ENCODE peak calls at places on chromosomes 5 and 9, in four cellular contexts. E is PC-9, P is HCT116, Y is PC-3. C is an unnamed sample.

GRCh38 chr9:37936376-37936775 is 32.4 kb upstream of the SLC25A51 start:
- DNase-seq in Y (no peak), P (no peak), E (no peak), C (no peak)

GRCh38 chr9:112380102-112380581 is at the start of gene HSDL2:
- DNase-seq in P (no peak), Y (peak; percentile 30), E (no peak), C (peak; percentile 33)

GRCh38 chr5:4882186-4882585 is 257.9 kb upstream of the ADAMTS16 start:
- DNase-seq in Y (no peak), P (no peak), E (peak; percentile 31), C (no peak)

GRCh38 chr5:181152406-181152805 is 5.0 kb downstream of the OR2V2 start:
- DNase-seq in P (no peak), E (peak; percentile 94), Y (peak; percentile 98), C (no peak)

GRCh38 chr5:158133369-158133768 is 274.4 kb upstream of the CLINT1 start:
- DNase-seq in E (no peak), P (no peak), Y (no peak), C (no peak)

GRCh38 chr9:120950421-120951388 is 24.1 kb upstream of the TRAF1 start:
- DNase-seq in P (no peak), E (no peak), Y (no peak), C (no peak)

GRCh38 chr9:135666534-135667402 is 3.7 kb downstream of the LCN9 start:
- DNase-seq in E (no peak), Y (no peak), P (no peak), C (no peak)

GRCh38 chr5:2782658-2783057 is 31.2 kb upstream of the IRX2 start:
- DNase-seq in P (no peak), E (no peak), Y (no peak), C (no peak)

GRCh38 chr9:12846035-12846434 is 71.2 kb downstream of the LURAP1L start:
- DNase-seq in E (no peak), P (no peak), Y (no peak), C (no peak)

GRCh38 chr9:37036237-37037136 is 2.4 kb upstream of the PAX5 start:
- DNase-seq in E (no peak), P (no peak), Y (peak; percentile 4), C (peak; percentile 88)

GRCh38 chr9:114769664-114770063 is 36.2 kb downstream of the TNFSF15 start:
- DNase-seq in Y (peak; percentile 11), E (no peak), P (no peak), C (no peak)

GRCh38 chr5:156094001-156094400 is 233.0 kb upstream of the SGCD start:
- DNase-seq in Y (no peak), P (no peak), E (no peak), C (no peak)

GRCh38 chr5:55063220-55063863 is 39.1 kb upstream of the GZMA start:
- DNase-seq in P (no peak), E (no peak), Y (peak; percentile 61), C (no peak)

GRCh38 chr5:124655943-124656459 is 90.4 kb downstream of the ZNF608 start:
- DNase-seq in Y (peak; percentile 87), P (peak; percentile 78), E (peak; percentile 97), C (peak; percentile 75)

GRCh38 chr9:95131023-95131943 is 186.2 kb downstream of the FANCC start:
- DNase-seq in Y (peak; percentile 67), P (peak; percentile 21), E (no peak), C (peak; percentile 47)

GRCh38 chr9:84322830-84323229 is 17.7 kb downstream of the SLC28A3 start:
- DNase-seq in Y (peak; percentile 77), P (no peak), E (no peak), C (no peak)

GRCh38 chr9:95018099-95018927 is 291.8 kb downstream of the AOPEP start:
- DNase-seq in E (no peak), P (peak; percentile 32), Y (peak; percentile 89), C (no peak)

GRCh38 chr9:68708513-68708912 is 3.5 kb downstream of the PIP5K1B start:
- DNase-seq in Y (no peak), P (no peak), E (no peak), C (peak; percentile 45)

GRCh38 chr5:66498791-66499207 is 97.4 kb upstream of the MAST4 start:
- DNase-seq in P (no peak), E (no peak), Y (peak; percentile 10), C (no peak)

GRCh38 chr5:116911074-116911473 is 336.5 kb upstream of the SEMA6A start:
- DNase-seq in P (no peak), E (no peak), Y (no peak), C (peak; percentile 52)

DNA sequence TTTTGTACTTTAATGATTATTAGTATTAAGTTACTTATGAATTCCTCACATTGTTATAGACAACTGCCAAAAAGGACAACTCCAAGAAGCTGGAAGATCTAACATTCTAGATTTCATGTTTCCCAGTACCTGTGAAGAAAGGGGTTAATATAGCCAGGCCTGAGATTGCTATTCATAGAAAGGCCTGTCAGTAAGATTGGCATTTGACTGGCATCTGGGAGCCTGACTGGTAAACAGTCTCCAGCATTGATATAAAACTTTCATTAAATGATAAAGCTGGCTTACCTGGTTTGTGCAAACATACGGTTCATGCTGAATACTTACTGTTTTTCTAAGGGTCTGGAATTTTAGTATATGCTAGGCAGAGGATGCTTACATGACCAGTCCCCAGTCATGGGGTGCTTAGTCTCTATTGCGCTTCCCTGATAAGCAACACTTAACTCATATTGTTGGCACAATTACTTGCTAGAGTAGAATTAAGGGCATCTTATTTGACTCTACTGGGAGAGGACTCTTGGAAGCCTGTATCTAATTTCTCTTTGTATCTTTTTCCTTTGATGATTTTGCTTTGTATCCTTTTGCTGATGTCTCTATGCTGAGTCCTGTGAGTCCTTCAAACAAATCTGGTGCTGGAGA is 340.4 kb upstream of the SEMA6A start:
- DNase-seq in Y (no peak), E (no peak), P (no peak), C (no peak)
- H3K9me2 ChIP-seq in Y (no peaks in the 10 kb centered on the region), E (no peaks in the 10 kb centered on the region), P (no peaks in the 10 kb centered on the region), C (no peaks in the 10 kb centered on the region)

DNA sequence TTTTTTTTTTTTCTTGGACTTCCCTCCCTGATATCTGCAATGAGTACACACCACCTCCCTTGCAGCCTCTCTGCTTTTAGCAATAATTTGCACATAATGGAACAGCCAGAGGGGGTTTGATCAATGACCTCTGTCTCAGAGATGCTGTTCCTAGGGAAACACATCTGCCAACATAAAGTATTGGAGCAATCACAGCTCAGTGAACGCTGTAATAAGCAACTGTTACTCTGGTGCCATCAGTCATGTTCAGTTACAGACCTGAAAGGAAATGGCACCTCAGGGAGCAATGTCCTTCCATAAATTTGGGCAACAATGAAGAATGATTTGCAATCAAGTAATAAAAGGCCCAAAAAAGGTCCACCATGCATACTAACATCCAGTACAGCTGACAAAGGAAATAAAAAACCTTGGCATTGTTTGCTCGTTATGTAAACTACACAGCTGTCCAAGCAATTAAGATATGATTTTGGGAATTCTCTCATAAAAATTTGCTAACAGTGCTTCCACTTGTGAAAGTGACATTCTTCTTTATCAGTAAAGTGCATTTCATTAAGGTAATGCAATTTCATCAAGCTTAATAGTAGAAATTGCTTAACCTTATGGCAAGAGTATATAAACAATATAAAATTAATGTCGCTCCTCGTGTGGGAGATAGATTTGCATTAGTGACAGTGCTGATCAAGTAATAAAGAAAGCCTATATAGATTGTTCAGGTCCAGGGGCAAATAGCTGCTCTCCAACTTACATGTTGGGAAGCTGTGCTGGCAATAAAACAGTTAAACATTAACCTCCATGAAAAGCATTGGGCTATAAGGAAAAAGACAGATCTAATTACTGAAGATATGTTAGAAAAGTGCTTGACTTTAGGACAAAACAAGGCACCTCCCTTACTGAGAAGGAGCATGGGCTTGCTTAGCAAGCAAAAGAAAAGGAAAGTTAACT is 167.7 kb downstream of the RASEF start:
- DNase-seq in Y (no peak), E (no peak), P (no peak), C (no peak)
- H3K9me2 ChIP-seq in Y (no peaks in the 10 kb centered on the region), E (no peaks in the 10 kb centered on the region), P (no peaks in the 10 kb centered on the region), C (no peaks in the 10 kb centered on the region)

DNA sequence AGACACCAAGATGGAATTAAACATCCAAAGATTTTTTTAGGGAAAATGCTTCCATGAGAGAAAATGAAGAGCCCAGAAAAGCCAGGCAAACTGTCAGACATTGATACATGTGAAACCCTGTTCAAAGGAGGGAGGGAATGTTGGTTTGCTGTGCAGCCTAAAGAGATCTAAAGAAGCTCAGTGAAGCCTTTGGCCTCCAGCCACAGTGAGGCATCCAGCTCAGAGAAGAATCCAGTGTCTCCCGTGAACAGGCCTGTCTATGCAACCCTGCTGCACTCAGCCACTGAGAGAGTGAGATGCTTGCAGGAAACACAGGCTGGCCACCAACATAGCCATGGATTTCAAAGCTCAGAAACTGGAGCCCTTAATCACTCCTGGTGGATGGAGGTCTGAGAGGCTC is 171.4 kb upstream of the PLCXD3 start:
- DNase-seq in P (no peak), Y (no peak), E (no peak), C (no peak)
- H3K9me2 ChIP-seq in P (no peaks in the 10 kb centered on the region), Y (no peaks in the 10 kb centered on the region), E (peaks cover 4% of the 10 kb centered on the region), C (no peaks in the 10 kb centered on the region)

DNA sequence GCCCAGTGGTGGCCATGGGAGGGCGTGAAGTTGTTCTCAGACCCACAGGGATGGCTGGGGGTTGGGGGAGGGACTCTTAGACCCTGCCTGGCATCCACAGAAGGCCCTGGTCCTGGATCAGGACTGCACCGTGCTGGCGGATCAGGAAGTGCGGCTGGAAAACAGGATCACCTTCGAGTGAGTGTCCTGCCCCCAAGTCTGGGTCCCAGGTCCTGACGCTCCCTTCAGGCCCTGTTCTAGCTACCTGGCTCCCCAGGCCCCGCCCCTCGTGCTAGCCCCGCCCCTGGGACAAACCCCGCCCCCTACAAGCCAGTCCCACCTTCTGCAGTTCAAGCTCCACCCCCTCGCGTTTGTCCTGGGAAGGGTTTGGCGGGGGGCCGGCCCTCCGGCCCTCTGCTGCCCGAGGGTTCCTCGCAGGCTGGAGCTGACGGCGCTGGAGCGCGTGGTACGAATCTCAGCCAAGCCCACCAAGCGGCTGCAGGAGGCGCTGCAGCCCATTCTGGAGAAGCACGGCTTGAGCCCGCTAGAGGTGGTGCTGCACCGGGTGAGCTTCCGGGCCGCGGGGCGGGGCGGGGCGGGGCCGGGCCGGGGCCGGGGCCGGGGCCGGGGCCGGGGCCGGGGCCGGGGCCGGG is 12.9 kb downstream of the RGS14 start:
- DNase-seq in Y (peak; percentile 94), E (peak; percentile 86), P (peak; percentile 94), C (peak; percentile 87)
- H3K9me2 ChIP-seq in Y (no peaks in the 10 kb centered on the region), E (no peaks in the 10 kb centered on the region), P (no peaks in the 10 kb centered on the region), C (no peaks in the 10 kb centered on the region)

GRCh38 chr9:82893549-82893948 is 169.4 kb downstream of the RASEF start:
- DNase-seq in E (no peak), P (no peak), Y (no peak), C (no peak)
- H3K9me2 ChIP-seq in E (no peaks in the 10 kb centered on the region), P (no peaks in the 10 kb centered on the region), Y (no peaks in the 10 kb centered on the region), C (no peaks in the 10 kb centered on the region)

GRCh38 chr9:126548312-126548711 is 65.4 kb upstream of the LMX1B start:
- DNase-seq in P (no peak), E (no peak), Y (no peak), C (no peak)

GRCh38 chr9:126549246-126550006 is 64.3 kb upstream of the LMX1B start:
- DNase-seq in E (no peak), P (no peak), Y (no peak), C (no peak)

GRCh38 chr9:126543490-126543889 is 70.2 kb upstream of the LMX1B start:
- DNase-seq in Y (no peak), P (no peak), E (no peak), C (no peak)

GRCh38 chr9:126546036-126546435 is 67.7 kb upstream of the LMX1B start:
- DNase-seq in Y (no peak), E (no peak), P (no peak), C (no peak)

DNA sequence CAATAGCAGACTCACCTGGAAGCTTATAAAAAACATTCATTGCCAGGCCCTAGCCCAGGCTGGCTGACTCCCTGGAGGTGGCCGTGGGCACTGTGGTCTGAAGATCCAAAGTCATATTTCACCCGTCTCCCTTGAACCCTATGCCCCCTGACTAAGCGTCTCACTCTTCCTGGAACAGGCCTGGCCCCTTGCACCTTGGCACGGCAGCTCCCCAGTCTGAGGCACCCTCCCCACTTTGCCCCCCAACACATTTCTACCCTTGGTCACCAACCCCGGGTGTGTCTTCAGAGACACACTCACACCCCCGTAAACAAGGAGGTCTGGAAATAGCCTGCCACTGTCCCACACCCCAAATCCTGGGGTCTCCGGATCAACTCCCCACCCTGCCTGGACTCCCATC is 68.6 kb upstream of the LMX1B start:
- DNase-seq in Y (no peak), E (no peak), P (no peak), C (no peak)
- H3K9me2 ChIP-seq in Y (no peaks in the 10 kb centered on the region), E (no peaks in the 10 kb centered on the region), P (no peaks in the 10 kb centered on the region), C (no peaks in the 10 kb centered on the region)

GRCh38 chr5:121885630-121886029 is 33.9 kb downstream of the FTMT start:
- DNase-seq in E (no peak), P (no peak), Y (no peak), C (no peak)
- H3K9me2 ChIP-seq in E (no peaks in the 10 kb centered on the region), P (no peaks in the 10 kb centered on the region), Y (no peaks in the 10 kb centered on the region), C (no peaks in the 10 kb centered on the region)

C was measured in OCI-LY7.